ENCODE peak calls at places on chromosomes 1 and 21, in six cellular contexts. G, X, H, U, V and F are unnamed samples.

GRCh38 chr1:205916541-205916940 is 26.7 kb downstream of the SLC26A9 start:
- DNase-seq in U (no peak), X (no peak), V (no peak), H (no peak), G (no peak), F (no peak)

GRCh38 chr1:238752332-238752731 is 634.0 kb upstream of the CHRM3 start:
- DNase-seq in V (no peak), X (no peak), U (no peak), G (no peak), H (no peak), F (no peak)

GRCh38 chr1:98441281-98441680 is 220.2 kb upstream of the SNX7 start:
- DNase-seq in U (no peak), H (no peak), G (no peak), X (no peak), V (no peak), F (no peak)

GRCh38 chr1:2373551-2374259 is 17.6 kb downstream of the MORN1 start:
- DNase-seq in G (no peak), U (peak; percentile 33), V (no peak), H (no peak), X (no peak), F (no peak)

GRCh38 chr1:67724928-67725560 is 40.0 kb downstream of the GADD45A start:
- DNase-seq in U (no peak), V (no peak), H (no peak), X (peak; percentile 63), G (no peak), F (no peak)

GRCh38 chr1:53716150-53716549 is 22.8 kb downstream of the GLIS1 start:
- DNase-seq in U (no peak), V (no peak), G (no peak), H (no peak), X (no peak), F (no peak)

GRCh38 chr1:89259283-89259971 is 13.2 kb downstream of the GBP5 start:
- DNase-seq in U (no peak), V (no peak), H (no peak), G (no peak), X (no peak), F (no peak)

GRCh38 chr21:42835611-42836401 is 43.5 kb downstream of the WDR4 start:
- DNase-seq in V (no peak), G (no peak), X (no peak), U (no peak), H (no peak), F (no peak)

GRCh38 chr1:152479792-152480595 is 30.6 kb upstream of the LCE5A start:
- DNase-seq in U (peak; percentile 43), V (peak; percentile 67), X (peak; percentile 32), H (peak; percentile 53), G (no peak), F (no peak)

GRCh38 chr21:33109574-33110339 is 39.8 kb downstream of the OLIG1 start:
- DNase-seq in X (no peak), V (peak; percentile 87), H (no peak), G (no peak), U (no peak), F (no peak)

GRCh38 chr1:196180847-196181593 is 427.2 kb downstream of the KCNT2 start:
- DNase-seq in X (no peak), G (peak; percentile 3), H (peak; percentile 5), U (no peak), V (no peak), F (no peak)

GRCh38 chr1:60571811-60572210 is 498.2 kb upstream of the C1orf87 start:
- DNase-seq in V (no peak), H (no peak), G (no peak), U (no peak), X (no peak), F (no peak)

DNA sequence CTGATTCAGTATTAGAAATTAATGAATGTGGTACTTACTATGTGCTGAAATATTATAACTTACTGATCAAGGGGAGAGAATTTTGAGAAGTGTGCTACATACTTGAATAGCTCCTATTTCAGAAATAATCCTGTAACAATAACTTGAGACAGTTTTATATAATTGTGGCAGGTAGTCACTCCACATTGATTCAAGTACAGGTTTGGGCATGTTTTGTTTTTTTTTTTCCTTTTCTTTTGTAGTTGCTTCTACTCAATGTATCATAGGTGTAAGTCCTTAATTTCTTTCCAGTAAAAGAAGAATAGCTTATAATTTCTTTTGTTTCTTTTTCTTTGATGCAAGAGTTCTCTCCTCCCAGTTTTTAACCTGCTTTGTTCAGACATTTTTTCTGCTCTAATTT is 86.1 kb upstream of the ADGRL2 start:
- DNase-seq in V (no peak), U (no peak), G (no peak), H (no peak), X (no peak), F (no peak)
- TF ChIP-seq GABPA in V (no peak), U (no peak), G (no peak), H (no peak), X (no peak), F (no peak)

GRCh38 chr1:218463194-218464156 is 118.3 kb downstream of the TGFB2 start:
- DNase-seq in G (no peak), V (no peak), H (no peak), X (no peak), U (peak; percentile 6), F (no peak)
- TF ChIP-seq GABPA in G (no peak), V (no peak), H (no peak), X (no peak), U (peak; percentile 44), F (no peak)

DNA sequence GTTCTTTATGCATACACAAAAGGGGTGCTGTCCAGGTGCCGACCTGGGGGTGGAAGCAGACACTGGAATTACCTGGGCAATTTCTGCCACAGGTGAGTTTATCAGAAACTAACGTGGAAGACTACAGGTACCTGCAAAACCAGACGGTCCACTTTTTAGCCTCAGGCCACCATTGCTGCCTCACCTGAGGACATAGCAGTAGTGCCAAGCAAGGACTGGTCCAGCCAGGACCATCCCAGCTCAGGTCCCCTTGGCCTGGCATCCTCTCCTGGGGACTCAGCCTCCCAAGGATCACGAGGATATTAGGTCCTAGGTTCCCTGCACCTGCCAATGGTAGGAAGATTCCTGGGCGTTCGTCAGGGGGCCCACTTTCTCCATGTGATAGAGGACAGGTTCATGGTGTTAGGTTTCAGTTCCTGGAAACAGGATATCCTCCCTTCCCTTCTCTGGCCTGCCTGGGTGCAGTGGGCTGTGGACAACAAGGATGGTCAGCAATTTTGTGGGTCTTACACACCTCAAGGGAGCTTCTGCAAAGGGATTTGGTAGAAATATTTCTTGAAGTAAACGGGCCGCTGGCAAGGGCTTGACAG is 71.6 kb upstream of the RAB4A start:
- DNase-seq in G (no peak), H (peak; percentile 43), X (no peak), U (no peak), V (no peak), F (no peak)
- TF ChIP-seq GABPA in G (no peak), H (no peak), X (no peak), U (no peak), V (no peak), F (no peak)

GRCh38 chr1:93353286-93353685 is 7.6 kb downstream of the DR1 start:
- DNase-seq in X (no peak), U (no peak), V (no peak), G (no peak), H (no peak), F (no peak)
- TF ChIP-seq GABPA in X (no peak), U (no peak), V (no peak), G (no peak), H (no peak), F (no peak)

GRCh38 chr1:208412994-208413393 is 168.8 kb upstream of the PLXNA2 start:
- DNase-seq in H (peak; percentile 45), U (no peak), G (no peak), V (no peak), X (no peak), F (no peak)
- TF ChIP-seq GABPA in H (no peak), U (no peak), G (no peak), V (no peak), X (no peak), F (no peak)

GRCh38 chr1:235908742-235909520 is 42.2 kb upstream of the LYST start:
- DNase-seq in V (no peak), H (no peak), G (no peak), U (no peak), X (no peak), F (no peak)

GRCh38 chr1:235911300-235911662 is 44.6 kb upstream of the LYST start:
- DNase-seq in U (no peak), V (no peak), G (no peak), H (no peak), X (no peak), F (no peak)

GRCh38 chr1:235913311-235913710 is 46.6 kb upstream of the LYST start:
- DNase-seq in G (no peak), U (no peak), V (no peak), X (no peak), H (no peak), F (no peak)

GRCh38 chr1:235911876-235912275 is 45.2 kb upstream of the LYST start:
- DNase-seq in U (no peak), H (no peak), G (no peak), X (no peak), V (no peak), F (no peak)

GRCh38 chr1:235910357-235911299 is 43.9 kb upstream of the LYST start:
- DNase-seq in G (peak; percentile 53), X (peak; percentile 28), U (peak; percentile 50), V (no peak), H (no peak), F (no peak)
- TF ChIP-seq GABPA in G (no peak), X (no peak), U (no peak), V (no peak), H (no peak), F (no peak)

GRCh38 chr1:227788279-227789041 is 27.0 kb upstream of the PRSS38 start:
- DNase-seq in G (peak; percentile 51), X (peak; percentile 29), H (no peak), V (peak; percentile 21), U (no peak), F (no peak)
- TF ChIP-seq GABPA in G (no peak), X (no peak), H (no peak), V (no peak), U (no peak), F (no peak)

DNA sequence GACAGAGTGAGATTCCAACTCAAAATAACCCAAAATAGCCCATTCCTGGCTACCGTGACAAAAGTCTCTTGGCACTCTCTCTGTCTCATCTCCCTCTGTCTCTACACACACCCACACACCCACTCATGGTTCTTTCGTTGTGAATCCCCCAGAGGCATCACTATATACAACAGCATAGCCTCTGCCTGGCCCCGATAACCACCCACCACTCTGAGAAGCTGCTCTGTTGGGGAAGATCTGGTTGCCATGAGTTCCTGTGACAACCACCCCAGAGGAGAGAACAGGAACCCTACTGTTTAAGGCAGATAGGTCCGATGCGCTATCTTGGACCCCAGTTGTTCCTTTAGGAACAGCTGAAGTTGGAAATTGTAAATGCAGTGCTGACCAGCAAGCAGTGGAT is 70.4 kb upstream of the LYST start:
- DNase-seq in H (no peak), V (no peak), G (no peak), U (no peak), X (no peak), F (no peak)
- TF ChIP-seq GABPA in H (no peak), V (no peak), G (no peak), U (no peak), X (no peak), F (no peak)